ENCODE peak calls at places on chromosomes 6 and 20, in six cellular contexts. I is tibial artery, D is NCI-H2081, M is non-pigmented ciliary epithelial cell, N is GM04503, L is brain microvascular endothelial cell. K is an unnamed sample.

GRCh38 chr6:106119991-106120390 is 33.9 kb downstream of the PRDM1 start:
- DNase-seq in I (no peak), D (no peak), M (no peak), N (no peak), L (no peak), K (no peak)

GRCh38 chr6:111552241-111552744 is 53.4 kb downstream of the TRAF3IP2 start:
- DNase-seq in I (peak), D (peak), M (peak), N (peak), L (peak), K (peak)

GRCh38 chr20:3758566-3758965 is 9.0 kb downstream of the ADISSP start:
- DNase-seq in I (no peak), D (no peak), M (no peak), N (no peak), L (no peak), K (peak)

GRCh38 chr6:151370509-151371078 is 20.8 kb downstream of the ZBTB2 start:
- DNase-seq in I (no peak), D (no peak), M (no peak), N (no peak), L (peak), K (peak)

GRCh38 chr20:4726710-4727391 is 5.1 kb downstream of the PRND start:
- DNase-seq in I (no peak), D (no peak), M (peak), N (peak), L (peak), K (no peak)

GRCh38 chr6:119942078-119942752 is 592.7 kb upstream of the MAN1A1 start:
- DNase-seq in I (no peak), D (no peak), M (no peak), N (no peak), L (no peak), K (no peak)

GRCh38 chr6:144482142-144482541 is 197.0 kb downstream of the UTRN start:
- DNase-seq in I (peak), D (peak), M (peak), N (peak), L (peak), K (peak)

GRCh38 chr6:56795852-56796532 is 153.3 kb upstream of the DST start:
- DNase-seq in I (no peak), D (no peak), M (no peak), N (peak), L (no peak), K (no peak)

GRCh38 chr20:35040090-35040489 is 52.5 kb downstream of the TRPC4AP start:
- DNase-seq in I (no peak), D (no peak), M (no peak), N (no peak), L (no peak), K (no peak)

GRCh38 chr6:30615219-30615957 is 1.7 kb downstream of the PPP1R10 start:
- DNase-seq in I (peak), D (peak), M (peak), N (no peak), L (peak), K (peak)

GRCh38 chr6:73152998-73153757 is 72.1 kb downstream of the KHDC1L start:
- DNase-seq in I (no peak), D (no peak), M (peak), N (peak), L (peak), K (no peak)

GRCh38 chr6:18280084-18280483 is 15.8 kb upstream of the DEK start:
- DNase-seq in I (no peak), D (no peak), M (no peak), N (no peak), L (no peak), K (no peak)

GRCh38 chr6:113859349-113860164 is 2.4 kb downstream of the MARCKS start:
- DNase-seq in I (peak), D (peak), M (no peak), N (no peak), L (no peak), K (peak)

GRCh38 chr6:56311086-56311485 is 63.7 kb upstream of the COL21A1 start:
- DNase-seq in I (no peak), D (no peak), M (no peak), N (no peak), L (no peak), K (no peak)

K was measured in endodermal cell.